ENCODE peak calls at places on chromosomes 13 and 19, in four cellular contexts. O, L, Y and I are unnamed samples.

GRCh38 chr19:39402417-39403297 is 4.0 kb upstream of the ZFP36 start:
- DNase-seq in Y (peak), L (peak), O (peak), I (peak)

GRCh38 chr13:60369242-60369641 is 27.8 kb upstream of the TDRD3 start:
- DNase-seq in L (no peak), Y (no peak), O (no peak), I (no peak)

GRCh38 chr19:48348039-48348438 is 15.7 kb downstream of the TMEM143 start:
- DNase-seq in Y (no peak), L (no peak), O (no peak), I (no peak)

GRCh38 chr19:57675881-57676280 is 5.9 kb upstream of the ZNF551 start:
- DNase-seq in Y (no peak), L (no peak), O (no peak), I (no peak)

GRCh38 chr13:67221630-67222226 is 8.4 kb downstream of the PCDH9 start:
- DNase-seq in O (no peak), L (no peak), Y (no peak), I (no peak)

GRCh38 chr19:6678690-6679109 is 8.7 kb upstream of the TNFSF14 start:
- DNase-seq in O (no peak), Y (no peak), L (no peak), I (no peak)

GRCh38 chr13:76884167-76884566 is 2.0 kb downstream of the KCTD12 start:
- DNase-seq in O (no peak), Y (no peak), L (peak), I (no peak)

GRCh38 chr13:19604306-19604705 is 29.2 kb upstream of the MPHOSPH8 start:
- DNase-seq in L (no peak), O (no peak), Y (peak), I (no peak)

GRCh38 chr19:42323852-42324654 is 1.4 kb upstream of the MEGF8 start:
- DNase-seq in O (no peak), Y (no peak), L (no peak), I (no peak)

GRCh38 chr13:33931397-33931987 is 113.5 kb downstream of the RFC3 start:
- DNase-seq in O (peak), Y (peak), L (no peak), I (no peak)

GRCh38 chr13:109479991-109480696 is 306.2 kb downstream of the IRS2 start:
- DNase-seq in L (peak), O (no peak), Y (no peak), I (no peak)

GRCh38 chr13:89380101-89380500 is 1708.9 kb downstream of the SLITRK5 start:
- DNase-seq in L (peak), Y (peak), O (no peak), I (no peak)

GRCh38 chr19:39052243-39052746 is 19.9 kb upstream of the FBXO27 start:
- DNase-seq in Y (peak), L (peak), O (peak), I (no peak)

GRCh38 chr19:5672708-5673459 is 7.4 kb downstream of the MICOS13 start:
- DNase-seq in O (no peak), L (no peak), Y (no peak), I (no peak)

GRCh38 chr13:97182065-97182890 is 39.9 kb upstream of the MBNL2 start:
- DNase-seq in L (no peak), O (no peak), Y (no peak), I (no peak)

GRCh38 chr19:14478113-14478545 is 3.0 kb upstream of the PTGER1 start:
- DNase-seq in O (no peak), L (no peak), Y (no peak), I (no peak)

GRCh38 chr13:102598061-102598460 is 1.3 kb downstream of the TPP2 start:
- DNase-seq in Y (no peak), O (no peak), L (no peak), I (no peak)

GRCh38 chr19:58562126-58563033 is 4.0 kb upstream of the UBE2M start:
- DNase-seq in L (peak), O (no peak), Y (no peak), I (no peak)

GRCh38 chr13:95677564-95678386 is 836 bp downstream of the DNAJC3 start:
- DNase-seq in L (no peak), Y (peak), O (no peak), I (no peak)

GRCh38 chr13:34300559-34300958 is 482.6 kb downstream of the RFC3 start:
- DNase-seq in O (no peak), Y (peak), L (no peak), I (no peak)

GRCh38 chr13:26787961-26788360 is 27.4 kb upstream of the GPR12 start:
- DNase-seq in O (no peak), Y (no peak), L (no peak), I (no peak)

GRCh38 chr13:90008707-90009149 is 1338.8 kb upstream of the MIR17HG start:
- DNase-seq in L (no peak), O (no peak), Y (no peak), I (no peak)

GRCh38 chr19:6035026-6035425 is 57.1 kb upstream of the RANBP3 start:
- DNase-seq in O (no peak), Y (no peak), L (no peak), I (no peak)

GRCh38 chr13:94636942-94637578 is 35.4 kb downstream of the GPR180 start:
- DNase-seq in Y (no peak), O (no peak), L (no peak), I (no peak)

GRCh38 chr13:107202371-107203023 is 634.6 kb upstream of the ARGLU1 start:
- DNase-seq in L (peak), Y (no peak), O (no peak), I (no peak)

GRCh38 chr19:45311640-45312039 is 11.0 kb downstream of the CKM start:
- DNase-seq in O (no peak), L (no peak), Y (no peak), I (no peak)

GRCh38 chr13:46804391-46804815 is 7.4 kb upstream of the ESD start:
- DNase-seq in O (no peak), Y (peak), L (no peak), I (no peak)

GRCh38 chr19:45526143-45526542 is 18.9 kb downstream of the VASP start:
- DNase-seq in L (peak), O (peak), Y (peak), I (no peak)

GRCh38 chr13:113002206-113002821 is 33.3 kb downstream of the MCF2L start:
- DNase-seq in O (peak), L (no peak), Y (no peak), I (no peak)

GRCh38 chr19:7799640-7800355 is 30.2 kb upstream of the EVI5L start:
- DNase-seq in O (peak), Y (peak), L (peak), I (no peak)

GRCh38 chr13:88802886-88803285 is 1131.7 kb downstream of the SLITRK5 start:
- DNase-seq in L (no peak), O (no peak), Y (no peak), I (no peak)

GRCh38 chr13:52127378-52127777 is 1.5 kb downstream of the NEK5 start:
- DNase-seq in O (no peak), L (no peak), Y (no peak), I (no peak)

GRCh38 chr19:57887195-57887941 is 1.5 kb downstream of the ZNF814 start:
- DNase-seq in O (no peak), Y (no peak), L (no peak), I (no peak)

GRCh38 chr19:12230751-12231733 is 63.6 kb downstream of the ZNF44 start:
- DNase-seq in Y (no peak), O (no peak), L (no peak), I (no peak)

GRCh38 chr19:13022111-13022858 is 27.0 kb downstream of the NFIX start:
- DNase-seq in Y (no peak), O (no peak), L (no peak), I (no peak)

GRCh38 chr13:65497265-65497664 is 1732.9 kb downstream of the PCDH9 start:
- DNase-seq in O (no peak), Y (peak), L (no peak), I (no peak)

GRCh38 chr19:31066385-31066784 is 282.9 kb downstream of the TSHZ3 start:
- DNase-seq in L (no peak), Y (peak), O (no peak), I (no peak)

GRCh38 chr13:94435604-94436226 is 43.8 kb downstream of the DCT start:
- DNase-seq in L (no peak), O (peak), Y (peak), I (peak)

DNA sequence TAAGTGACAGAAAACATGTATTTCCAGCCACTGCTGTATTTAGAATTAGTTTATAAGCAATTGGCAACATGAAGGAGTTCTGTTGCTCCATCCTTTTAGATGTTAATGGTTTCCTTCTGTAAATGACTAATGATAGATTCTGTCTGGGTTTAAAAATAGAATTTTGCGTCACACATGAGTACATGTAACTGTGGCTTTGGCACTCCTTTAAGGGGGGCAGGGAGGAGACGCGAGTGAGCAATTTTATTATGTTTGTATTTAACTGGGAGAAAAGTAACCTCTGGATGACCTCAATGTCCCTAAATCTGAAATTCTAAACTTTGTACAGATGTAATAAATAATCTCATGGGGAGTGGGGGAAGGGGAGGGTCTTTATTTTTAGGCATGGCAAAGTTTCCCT is 237.6 kb downstream of the RGCC start:
- DNase-seq in L (no peak), Y (peak), O (no peak), I (no peak)
- TF ChIP-seq EP300 in L (no peak), Y (peak), O (no peak), I (no peak)

GRCh38 chr19:33035461-33035860 is 29.2 kb downstream of the RHPN2 start:
- DNase-seq in L (no peak), Y (no peak), O (no peak), I (no peak)

GRCh38 chr19:33039815-33040214 is 24.9 kb downstream of the RHPN2 start:
- DNase-seq in L (no peak), Y (no peak), O (no peak), I (no peak)

GRCh38 chr19:33039108-33039599 is 25.5 kb downstream of the RHPN2 start:
- DNase-seq in Y (no peak), L (no peak), O (no peak), I (no peak)

DNA sequence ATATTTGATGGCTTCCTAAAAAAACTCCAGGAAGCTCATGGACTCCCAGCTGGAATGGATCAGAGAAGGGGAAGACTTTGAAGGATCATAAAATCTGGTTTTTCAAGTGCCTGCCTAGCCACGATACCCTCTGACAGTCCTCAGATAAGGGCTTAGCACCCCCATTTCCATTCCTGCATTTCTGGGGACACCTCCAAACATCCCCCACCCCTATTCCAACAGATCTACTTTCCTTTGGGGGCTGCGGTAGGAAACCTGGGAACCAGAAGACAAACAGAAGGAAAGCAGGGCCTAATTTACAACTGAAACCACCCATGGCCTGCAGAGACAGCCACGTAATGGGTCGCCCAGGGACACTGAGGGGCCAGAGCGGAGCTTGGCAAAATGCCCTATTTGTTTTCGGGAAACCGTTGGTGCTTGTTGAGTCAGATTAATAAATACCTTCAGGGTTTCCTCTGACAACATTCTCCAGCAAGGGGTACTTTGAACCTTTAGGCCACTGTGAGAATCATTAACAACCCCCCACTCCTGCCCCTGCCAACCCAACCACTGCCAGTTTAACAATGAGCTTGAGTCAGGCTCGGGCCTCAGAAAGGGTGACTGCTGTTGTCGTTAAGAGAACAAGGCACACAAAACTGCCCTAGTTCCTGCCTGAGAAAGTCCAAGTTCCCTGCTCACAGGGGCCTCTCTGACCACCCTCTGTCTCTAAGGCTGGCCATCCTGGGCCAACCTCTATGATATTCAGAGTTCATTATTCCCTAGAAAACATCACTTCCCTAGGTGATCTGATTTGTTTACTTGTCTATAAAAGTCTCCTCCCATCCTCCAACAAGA is 23.5 kb downstream of the RHPN2 start:
- DNase-seq in L (peak), Y (peak), O (no peak), I (no peak)
- TF ChIP-seq POLR2A in L (no peak), Y (no peak), O (no peak), I (no peak)

GRCh38 chr19:19515764-19516519 is at the start of gene NDUFA13:
- DNase-seq in O (peak), L (peak), Y (peak), I (peak)
- TF ChIP-seq EP300 in O (no peak), L (no peak), Y (no peak), I (no peak)

GRCh38 chr19:27792576-27793127 is 1420.3 kb downstream of the UQCRFS1 start:
- DNase-seq in L (no peak), O (no peak), Y (no peak), I (no peak)

GRCh38 chr19:27794444-27795042 is 1418.4 kb downstream of the UQCRFS1 start:
- DNase-seq in Y (no peak), L (no peak), O (peak), I (no peak)

GRCh38 chr19:27793644-27794443 is 1419.1 kb downstream of the UQCRFS1 start:
- DNase-seq in Y (peak), L (peak), O (peak), I (peak)

GRCh38 chr19:27795369-27795768 is 1417.6 kb downstream of the UQCRFS1 start:
- DNase-seq in Y (no peak), O (no peak), L (no peak), I (no peak)

DNA sequence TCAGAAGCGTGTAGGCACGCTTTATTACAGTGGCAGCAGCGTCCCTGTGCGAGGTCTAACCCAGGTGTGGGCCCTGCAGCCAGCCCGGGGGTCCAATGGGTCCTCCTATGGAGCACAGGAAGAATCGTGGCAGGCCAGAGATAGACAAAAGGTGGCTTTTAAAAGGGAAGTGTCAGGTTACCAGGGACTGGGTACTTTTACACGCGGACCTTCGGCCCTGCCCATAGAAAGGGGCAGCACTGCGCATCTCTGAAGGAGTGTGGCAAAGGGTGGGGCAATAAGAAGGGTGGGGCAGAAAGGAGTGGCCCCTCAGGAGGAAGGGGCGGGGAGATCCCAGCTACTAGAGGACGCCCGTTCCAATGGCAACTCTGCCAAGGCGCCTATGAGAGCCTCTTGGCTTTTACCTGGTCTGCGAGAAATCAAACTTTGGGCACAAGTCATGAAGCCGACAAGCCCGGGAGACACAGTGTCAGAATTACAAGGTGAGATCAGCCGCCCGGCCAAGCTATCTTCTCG is 1419.8 kb downstream of the UQCRFS1 start:
- DNase-seq in O (peak), Y (peak), L (peak), I (no peak)
- TF ChIP-seq POLR2A in O (no peak), Y (peak), L (no peak), I (no peak)

GRCh38 chr13:32587014-32587773 is 942 bp downstream of the PDS5B start:
- DNase-seq in L (peak), Y (peak), O (peak), I (no peak)

GRCh38 chr13:32585625-32586021 is 629 bp upstream of the PDS5B start:
- DNase-seq in Y (no peak), O (no peak), L (no peak), I (no peak)

GRCh38 chr13:32587774-32588165 is 1.5 kb downstream of the PDS5B start:
- DNase-seq in Y (no peak), O (no peak), L (no peak), I (no peak)

GRCh38 chr13:32582991-32583390 is 3.3 kb upstream of the PDS5B start:
- DNase-seq in Y (no peak), L (no peak), O (no peak), I (no peak)

DNA sequence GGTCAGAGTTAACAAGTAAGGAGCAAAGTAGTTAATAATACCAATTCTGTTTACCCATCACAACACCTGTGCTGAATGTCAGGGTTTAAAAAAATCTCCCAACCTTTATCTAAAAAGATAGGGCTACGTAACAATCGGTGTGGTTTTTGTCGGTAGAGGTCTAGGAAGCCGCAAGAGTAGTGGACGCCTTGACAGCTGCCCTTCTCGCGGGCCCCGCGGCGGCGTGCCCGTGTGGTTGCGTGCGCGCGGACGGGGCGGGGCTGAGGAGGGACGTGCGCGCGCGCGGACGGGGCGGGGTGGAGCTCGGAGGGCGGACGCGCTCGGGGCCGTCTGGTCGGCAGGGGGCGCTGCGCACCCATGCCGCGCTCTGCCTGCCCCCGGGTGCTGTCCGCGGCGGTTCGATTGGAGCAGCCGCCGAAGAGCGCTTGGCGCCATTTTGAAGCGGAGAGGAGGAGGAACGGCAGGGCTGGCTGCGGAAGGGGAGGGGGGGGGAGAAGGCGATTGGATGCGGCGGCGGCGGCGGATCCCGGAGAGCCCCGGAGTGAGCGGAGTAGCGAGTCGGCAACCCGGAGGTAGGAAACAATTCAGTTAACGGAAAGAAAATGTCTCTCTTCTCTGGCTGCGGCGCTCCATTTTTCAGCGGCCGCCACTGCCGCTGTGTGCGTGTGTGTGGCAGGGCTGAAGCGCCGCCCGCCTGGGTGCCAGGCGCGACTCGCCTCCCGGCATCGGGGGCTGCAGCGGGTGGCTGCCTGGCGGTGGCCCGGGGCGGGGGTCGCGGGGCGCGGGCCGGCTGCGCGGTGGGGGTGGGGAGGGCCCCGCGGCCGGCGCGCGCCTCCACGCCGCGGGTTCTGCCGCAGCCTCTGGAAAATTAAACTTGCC is at the start of gene PDS5B:
- DNase-seq in Y (peak), O (peak), L (peak), I (peak)
- TF ChIP-seq EP300 in Y (no peak), O (no peak), L (no peak), I (no peak)